ENCODE peak calls at places on chromosome 4, in six cellular contexts. One of them, this sample, is unnamed.

GRCh38 chr4:6390357-6390756 is 82.1 kb downstream of the PPP2R2C start:
- DNase-seq in T-cell: no peak
- DNase-seq in SW480: no peak
- DNase-seq in K562: peak; percentile 20
- DNase-seq in T follicular helper cell: no peak
- DNase-seq in caudate nucleus: no peak
- DNase-seq in this sample: no peak

GRCh38 chr4:78481180-78481579 is 70.4 kb upstream of the ANXA3 start:
- DNase-seq in T follicular helper cell: no peak
- DNase-seq in K562: no peak
- DNase-seq in caudate nucleus: no peak
- DNase-seq in SW480: no peak
- DNase-seq in T-cell: no peak
- DNase-seq in this sample: no peak

GRCh38 chr4:101983835-101984234 is 193.3 kb downstream of the BANK1 start:
- DNase-seq in caudate nucleus: no peak
- DNase-seq in T-cell: no peak
- DNase-seq in T follicular helper cell: no peak
- DNase-seq in K562: no peak
- DNase-seq in SW480: no peak
- DNase-seq in this sample: no peak

GRCh38 chr4:138398297-138398696 is 156.1 kb upstream of the SLC7A11 start:
- DNase-seq in caudate nucleus: no peak
- DNase-seq in SW480: no peak
- DNase-seq in T-cell: no peak
- DNase-seq in T follicular helper cell: no peak
- DNase-seq in K562: no peak
- DNase-seq in this sample: no peak

GRCh38 chr4:88017516-88018302 is 10.3 kb downstream of the PKD2 start:
- DNase-seq in T-cell: no peak
- DNase-seq in SW480: no peak
- DNase-seq in K562: no peak
- DNase-seq in T follicular helper cell: no peak
- DNase-seq in caudate nucleus: no peak
- DNase-seq in this sample: no peak

GRCh38 chr4:2689825-2690700 is 66.1 kb downstream of the TNIP2 start:
- DNase-seq in T-cell: peak; percentile 28
- DNase-seq in SW480: no peak
- DNase-seq in caudate nucleus: no peak
- DNase-seq in T follicular helper cell: no peak
- DNase-seq in K562: no peak
- DNase-seq in this sample: no peak

GRCh38 chr4:120156115-120156718 is 89.6 kb upstream of the MAD2L1 start:
- DNase-seq in SW480: peak; percentile 27
- DNase-seq in T-cell: no peak
- DNase-seq in caudate nucleus: no peak
- DNase-seq in T follicular helper cell: peak; percentile 2
- DNase-seq in K562: peak; percentile 70
- DNase-seq in this sample: no peak

GRCh38 chr4:122450847-122451246 is 5.7 kb downstream of the IL2 start:
- DNase-seq in caudate nucleus: no peak
- DNase-seq in T follicular helper cell: no peak
- DNase-seq in T-cell: no peak
- DNase-seq in SW480: no peak
- DNase-seq in K562: peak; percentile 34
- DNase-seq in this sample: peak; percentile 5

GRCh38 chr4:150582101-150582565 is at the start of gene MAB21L2:
- DNase-seq in caudate nucleus: no peak
- DNase-seq in SW480: no peak
- DNase-seq in T-cell: no peak
- DNase-seq in T follicular helper cell: no peak
- DNase-seq in K562: no peak
- DNase-seq in this sample: no peak

GRCh38 chr4:81424336-81424735 is 47.4 kb downstream of the RASGEF1B start:
- DNase-seq in T-cell: no peak
- DNase-seq in K562: no peak
- DNase-seq in caudate nucleus: no peak
- DNase-seq in SW480: no peak
- DNase-seq in T follicular helper cell: no peak
- DNase-seq in this sample: no peak

GRCh38 chr4:183391204-183391603 is 53.2 kb upstream of the CDKN2AIP start:
- DNase-seq in SW480: no peak
- DNase-seq in T-cell: no peak
- DNase-seq in T follicular helper cell: no peak
- DNase-seq in caudate nucleus: no peak
- DNase-seq in K562: no peak
- DNase-seq in this sample: no peak

GRCh38 chr4:152590179-152591031 is 54.5 kb upstream of the FBXW7 start:
- DNase-seq in T follicular helper cell: no peak
- DNase-seq in SW480: peak; percentile 7
- DNase-seq in K562: no peak
- DNase-seq in caudate nucleus: no peak
- DNase-seq in T-cell: no peak
- DNase-seq in this sample: no peak

GRCh38 chr4:15162465-15163283 is 160.4 kb downstream of the CPEB2 start:
- DNase-seq in caudate nucleus: no peak
- DNase-seq in T-cell: no peak
- DNase-seq in K562: peak; percentile 27
- DNase-seq in T follicular helper cell: no peak
- DNase-seq in SW480: peak; percentile 42
- DNase-seq in this sample: no peak

GRCh38 chr4:157992038-157992706 is 180.7 kb downstream of the GASK1B start:
- DNase-seq in T follicular helper cell: no peak
- DNase-seq in T-cell: no peak
- DNase-seq in K562: peak; percentile 57
- DNase-seq in caudate nucleus: no peak
- DNase-seq in SW480: peak; percentile 28
- DNase-seq in this sample: no peak

GRCh38 chr4:836003-836511 is 10.1 kb upstream of the CPLX1 start:
- DNase-seq in T-cell: no peak
- DNase-seq in SW480: no peak
- DNase-seq in K562: no peak
- DNase-seq in caudate nucleus: no peak
- DNase-seq in T follicular helper cell: no peak
- DNase-seq in this sample: no peak

GRCh38 chr4:108417923-108418322 is 202.5 kb upstream of the RPL34 start:
- DNase-seq in SW480: no peak
- DNase-seq in K562: peak; percentile 65
- DNase-seq in T-cell: no peak
- DNase-seq in T follicular helper cell: no peak
- DNase-seq in caudate nucleus: no peak
- DNase-seq in this sample: no peak

GRCh38 chr4:186587416-186588018 is 32.1 kb upstream of the MTNR1A start:
- DNase-seq in T-cell: no peak
- DNase-seq in T follicular helper cell: peak; percentile 20
- DNase-seq in SW480: peak; percentile 14
- DNase-seq in caudate nucleus: peak; percentile 1
- DNase-seq in K562: peak; percentile 79
- DNase-seq in this sample: peak; percentile 15

GRCh38 chr4:112284662-112285411 is 867 bp downstream of the TIFA start:
- DNase-seq in T-cell: no peak
- DNase-seq in SW480: no peak
- DNase-seq in T follicular helper cell: no peak
- DNase-seq in K562: peak; percentile 28
- DNase-seq in caudate nucleus: no peak
- DNase-seq in this sample: no peak

GRCh38 chr4:130545596-130545995 is 1449.6 kb downstream of the C4orf33 start:
- DNase-seq in K562: no peak
- DNase-seq in T-cell: no peak
- DNase-seq in T follicular helper cell: no peak
- DNase-seq in caudate nucleus: no peak
- DNase-seq in SW480: no peak
- DNase-seq in this sample: no peak

GRCh38 chr4:1413221-1413663 is 7.0 kb upstream of the NKX1-1 start:
- DNase-seq in caudate nucleus: no peak
- DNase-seq in K562: no peak
- DNase-seq in SW480: no peak
- DNase-seq in T follicular helper cell: no peak
- DNase-seq in T-cell: no peak
- DNase-seq in this sample: no peak

GRCh38 chr4:77773101-77773500 is 46.1 kb downstream of the CNOT6L start:
- DNase-seq in SW480: no peak
- DNase-seq in T follicular helper cell: no peak
- DNase-seq in caudate nucleus: no peak
- DNase-seq in T-cell: no peak
- DNase-seq in K562: no peak
- DNase-seq in this sample: no peak

GRCh38 chr4:137819964-137820383 is 287.7 kb upstream of the PCDH18 start:
- DNase-seq in SW480: peak; percentile 48
- DNase-seq in T follicular helper cell: no peak
- DNase-seq in caudate nucleus: no peak
- DNase-seq in T-cell: no peak
- DNase-seq in K562: peak; percentile 22
- DNase-seq in this sample: no peak